ENCODE peak calls at places on chromosomes 3 and 15, in six cellular contexts. I is GM13976, U is K562, R is AG04450, N is fibroblast of pulmonary artery, S is neural crest cell. K is an unnamed sample.

GRCh38 chr3:185645596-185646381 is 59.7 kb downstream of the SENP2 start:
- DNase-seq in R (no peak), U (no peak), I (no peak), N (no peak), S (no peak), K (no peak)

GRCh38 chr15:80906159-80906775 is 83.4 kb downstream of the MESD start:
- DNase-seq in N (no peak), R (no peak), S (no peak), U (no peak), I (no peak), K (no peak)

GRCh38 chr15:63983071-63983711 is 63.1 kb downstream of the DAPK2 start:
- DNase-seq in S (peak), R (no peak), I (peak), N (no peak), U (no peak), K (no peak)

GRCh38 chr3:171862993-171863521 is 19.9 kb downstream of the TMEM212 start:
- DNase-seq in N (peak), S (no peak), I (no peak), U (no peak), R (no peak), K (no peak)

GRCh38 chr3:37594873-37595783 is 266.6 kb upstream of the CTDSPL start:
- DNase-seq in U (no peak), N (no peak), S (no peak), R (no peak), I (no peak), K (no peak)

GRCh38 chr15:75727851-75728715 is 15.4 kb upstream of the CSPG4 start:
- DNase-seq in I (peak), U (no peak), N (peak), S (peak), R (no peak), K (peak)

GRCh38 chr3:128445357-128445756 is 21.3 kb downstream of the DNAJB8 start:
- DNase-seq in R (no peak), I (no peak), S (no peak), U (no peak), N (no peak), K (no peak)

GRCh38 chr3:134369861-134370596 is 4.2 kb downstream of the AMOTL2 start:
- DNase-seq in R (no peak), N (peak), S (no peak), I (no peak), U (no peak), K (no peak)

GRCh38 chr3:54557538-54558419 is 370.1 kb downstream of the LRTM1 start:
- DNase-seq in I (no peak), R (no peak), N (no peak), S (no peak), U (no peak), K (no peak)

GRCh38 chr3:169811606-169812123 is 1.0 kb upstream of the LRRIQ4 start:
- DNase-seq in R (peak), N (peak), S (no peak), U (no peak), I (no peak), K (no peak)

GRCh38 chr15:88634449-88634848 is 4.4 kb upstream of the ISG20 start:
- DNase-seq in U (no peak), N (no peak), R (no peak), S (no peak), I (no peak), K (no peak)

GRCh38 chr3:98962951-98963350 is 61.5 kb upstream of the DCBLD2 start:
- DNase-seq in S (no peak), U (no peak), N (no peak), R (no peak), I (no peak), K (no peak)

GRCh38 chr15:62749036-62749435 is 293.5 kb upstream of the TPM1 start:
- DNase-seq in S (no peak), I (no peak), R (no peak), N (no peak), U (no peak), K (no peak)

GRCh38 chr15:85541744-85542143 is 161.3 kb downstream of the AKAP13 start:
- DNase-seq in S (no peak), N (no peak), R (no peak), U (no peak), I (peak), K (no peak)

GRCh38 chr3:161600185-161600584 is 103.6 kb downstream of the OTOL1 start:
- DNase-seq in N (no peak), I (no peak), S (no peak), R (no peak), U (no peak), K (no peak)

GRCh38 chr3:52041118-52041847 is 15.1 kb downstream of the DUSP7 start:
- DNase-seq in N (no peak), I (no peak), U (no peak), R (no peak), S (no peak), K (no peak)

GRCh38 chr15:59993041-59993750 is 10.9 kb upstream of the FOXB1 start:
- DNase-seq in S (no peak), R (no peak), I (peak), U (no peak), N (no peak), K (no peak)

GRCh38 chr3:129490273-129490675 is 38.2 kb upstream of the RHO start:
- DNase-seq in U (peak), I (peak), N (peak), R (peak), S (peak), K (peak)

GRCh38 chr15:68643216-68643830 is 64.5 kb downstream of the CORO2B start:
- DNase-seq in R (no peak), U (no peak), S (no peak), I (no peak), N (no peak), K (no peak)

GRCh38 chr3:39384665-39385000 is 1.5 kb downstream of the SLC25A38 start:
- DNase-seq in I (no peak), N (no peak), R (no peak), U (no peak), S (no peak), K (no peak)

GRCh38 chr15:80070840-80071239 is 11.4 kb downstream of the ZFAND6 start:
- DNase-seq in S (peak), N (peak), I (no peak), R (no peak), U (no peak), K (no peak)

GRCh38 chr3:73727854-73728253 is 103.1 kb upstream of the PDZRN3 start:
- DNase-seq in I (no peak), N (no peak), U (no peak), S (no peak), R (no peak), K (no peak)

GRCh38 chr3:56189486-56189985 is 278.7 kb downstream of the ERC2 start:
- DNase-seq in I (no peak), U (no peak), R (no peak), N (no peak), S (no peak), K (no peak)

GRCh38 chr15:36432162-36432561 is 147.3 kb upstream of the CDIN1 start:
- DNase-seq in N (no peak), U (no peak), R (peak), S (no peak), I (no peak), K (no peak)

GRCh38 chr3:196518999-196519737 is 4.0 kb upstream of the SMCO1 start:
- DNase-seq in R (no peak), S (peak), N (peak), U (peak), I (peak), K (peak)

GRCh38 chr3:104952587-104952986 is 414.1 kb upstream of the ALCAM start:
- DNase-seq in I (no peak), U (no peak), S (no peak), N (peak), R (peak), K (no peak)

GRCh38 chr3:72334681-72335457 is 513.4 kb downstream of the SHQ1 start:
- DNase-seq in I (no peak), R (no peak), N (no peak), S (peak), U (no peak), K (no peak)

GRCh38 chr3:60017631-60018030 is 967.8 kb upstream of the CFAP20DC start:
- DNase-seq in I (peak), U (no peak), N (no peak), R (no peak), S (no peak), K (no peak)

GRCh38 chr3:49386056-49386756 is 25.6 kb downstream of the RHOA start:
- DNase-seq in S (no peak), R (no peak), N (no peak), U (no peak), I (no peak), K (no peak)

GRCh38 chr3:18302517-18302916 is 122.6 kb downstream of the SATB1 start:
- DNase-seq in N (peak), I (no peak), R (no peak), S (no peak), U (no peak), K (no peak)

GRCh38 chr3:18307529-18307928 is 117.6 kb downstream of the SATB1 start:
- DNase-seq in S (no peak), U (no peak), N (no peak), R (no peak), I (no peak), K (no peak)

DNA sequence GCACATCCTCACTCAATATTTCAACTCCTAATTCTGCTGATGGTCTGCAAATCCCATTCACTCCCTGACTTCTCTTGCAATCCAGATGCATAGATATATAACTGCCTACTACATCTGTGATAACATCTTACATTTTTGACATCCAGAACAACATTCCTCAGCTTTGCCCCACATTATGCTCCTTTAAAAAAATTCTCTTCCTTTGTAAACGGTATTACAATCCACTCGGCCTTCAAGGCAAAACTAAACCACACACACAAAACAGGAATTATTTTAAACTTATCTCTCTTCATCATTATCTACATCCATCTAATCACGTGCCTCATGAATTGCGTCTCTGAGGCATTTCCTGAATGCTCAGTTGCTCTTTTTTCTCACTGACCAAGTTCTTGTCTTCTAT is 117.0 kb downstream of the SATB1 start:
- DNase-seq in R (no peak), S (no peak), I (no peak), U (no peak), N (no peak), K (no peak)
- TF ChIP-seq CTCF in R (no peak), S (no peak), I (no peak), U (no peak), N (no peak), K (no peak)

GRCh38 chr3:21752749-21753347 is 1.8 kb upstream of the ZNF385D start:
- DNase-seq in N (peak), R (no peak), S (no peak), I (peak), U (no peak), K (peak)
- TF ChIP-seq CTCF in N (peak), R (peak), S (peak), I (no peak), U (peak), K (peak)

GRCh38 chr15:90619468-90619867 is 89.7 kb downstream of the CRTC3 start:
- DNase-seq in N (no peak), I (no peak), R (no peak), U (no peak), S (no peak), K (no peak)

GRCh38 chr15:90617668-90618097 is 88.0 kb downstream of the CRTC3 start:
- DNase-seq in U (no peak), R (no peak), S (no peak), I (no peak), N (no peak), K (no peak)

GRCh38 chr15:90619939-90620338 is 90.2 kb downstream of the CRTC3 start:
- DNase-seq in R (no peak), N (no peak), I (no peak), U (no peak), S (no peak), K (no peak)

GRCh38 chr15:90617171-90617570 is 87.4 kb downstream of the CRTC3 start:
- DNase-seq in S (no peak), R (no peak), I (no peak), U (no peak), N (no peak), K (no peak)

GRCh38 chr15:90618330-90619136 is 88.8 kb downstream of the CRTC3 start:
- DNase-seq in I (no peak), U (no peak), N (no peak), S (no peak), R (peak), K (no peak)
- TF ChIP-seq CTCF in I (no peak), U (peak), N (no peak), S (no peak), R (no peak), K (no peak)

GRCh38 chr3:63370094-63370493 is 92.0 kb downstream of the SYNPR start:
- DNase-seq in U (no peak), S (no peak), I (no peak), N (no peak), R (no peak), K (no peak)

GRCh38 chr3:63364495-63364894 is 86.4 kb downstream of the SYNPR start:
- DNase-seq in R (no peak), U (no peak), I (no peak), N (peak), S (no peak), K (no peak)

DNA sequence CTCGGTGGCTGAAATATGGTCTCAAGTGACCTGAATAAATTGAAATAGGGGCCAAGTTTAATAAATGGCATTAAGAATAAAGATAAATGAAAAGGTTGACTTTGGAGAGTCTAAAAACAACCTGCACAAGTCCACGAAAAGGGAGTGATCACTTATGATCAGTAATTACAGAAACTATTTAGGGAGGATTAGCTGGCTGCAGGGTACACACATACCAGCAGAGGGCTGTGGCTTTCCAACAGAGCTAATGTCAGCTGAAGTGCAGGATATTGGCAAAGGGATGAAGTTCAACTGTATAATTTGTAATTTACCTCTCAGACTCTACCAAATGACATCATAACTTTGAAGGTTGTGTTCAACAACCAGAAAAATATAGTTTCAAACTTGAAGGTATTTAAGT is 86.8 kb downstream of the SYNPR start:
- DNase-seq in R (no peak), U (no peak), S (no peak), I (no peak), N (no peak), K (peak)
- TF ChIP-seq CTCF in R (no peak), U (peak), S (peak), I (no peak), N (peak), K (peak)

GRCh38 chr3:12369598-12369997 is 80.7 kb downstream of the PPARG start:
- DNase-seq in N (no peak), I (no peak), R (no peak), S (no peak), U (no peak), K (no peak)

GRCh38 chr3:12372762-12373280 is 84.0 kb downstream of the PPARG start:
- DNase-seq in R (no peak), I (no peak), S (no peak), U (no peak), N (peak), K (no peak)

GRCh38 chr3:12371525-12372140 is 82.8 kb downstream of the PPARG start:
- DNase-seq in R (peak), I (no peak), S (no peak), U (no peak), N (no peak), K (no peak)

GRCh38 chr3:12369029-12369428 is 80.2 kb downstream of the PPARG start:
- DNase-seq in I (no peak), S (no peak), N (no peak), R (no peak), U (no peak), K (no peak)

DNA sequence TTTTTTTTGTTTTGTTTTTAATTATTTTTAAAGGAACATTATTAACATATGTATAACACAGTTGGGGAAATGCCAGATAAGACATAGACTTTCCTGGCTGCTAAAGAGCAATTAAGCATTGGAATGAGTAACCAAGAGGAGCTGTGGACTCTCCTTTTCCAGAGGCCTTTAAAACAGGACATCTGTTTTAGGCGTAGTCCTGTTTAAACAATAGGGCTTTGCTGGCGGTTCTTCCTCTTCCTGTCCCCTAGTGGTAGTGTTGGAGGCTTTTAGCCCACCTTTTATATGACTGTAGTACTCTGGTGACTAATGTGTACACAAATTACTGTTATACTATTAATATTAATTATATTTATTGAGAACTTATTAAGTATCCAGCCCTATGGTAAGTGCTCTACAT is 81.9 kb downstream of the PPARG start:
- DNase-seq in I (no peak), U (no peak), S (no peak), R (no peak), N (peak), K (peak)
- TF ChIP-seq CTCF in I (no peak), U (no peak), S (peak), R (no peak), N (peak), K (no peak)

DNA sequence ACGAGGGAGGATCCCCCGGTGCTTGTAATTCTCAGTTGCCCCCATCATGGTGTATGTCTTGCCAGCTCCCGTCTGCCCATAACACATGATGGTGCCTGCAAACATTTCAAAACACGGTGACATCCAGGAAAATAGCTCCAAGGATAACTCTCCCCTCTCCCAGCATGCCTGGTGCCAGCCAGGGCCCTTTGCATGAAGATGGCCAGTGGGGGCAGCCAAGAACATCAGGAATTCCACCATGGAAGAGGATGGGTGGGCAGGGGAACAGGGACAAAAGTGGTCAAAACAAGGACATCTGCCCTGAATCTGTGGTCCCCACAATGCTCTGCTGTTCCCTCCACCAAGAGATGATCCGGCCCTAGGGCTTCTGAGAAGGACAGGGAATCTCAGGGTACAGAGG is 9.0 kb downstream of the KIF9 start:
- DNase-seq in I (no peak), N (no peak), U (no peak), S (no peak), R (no peak), K (no peak)
- TF ChIP-seq CTCF in I (no peak), N (no peak), U (no peak), S (no peak), R (no peak), K (no peak)

GRCh38 chr15:90214553-90215205 is 13.5 kb downstream of the SEMA4B start:
- DNase-seq in U (no peak), R (no peak), I (no peak), N (no peak), S (no peak), K (no peak)
- TF ChIP-seq CTCF in U (peak), R (peak), I (no peak), N (peak), S (peak), K (peak)

K was measured in endothelial cell.